ENCODE peak calls at places on chromosomes 11 and 22, in six cellular contexts. U is IMR-90, J is neuronal stem cell, K is H1, H is mesenchymal stem cell, F is H9. D is an unnamed sample.

GRCh38 chr22:40036591-40037225 is 42.0 kb downstream of the FAM83F start:
- DNase-seq in F (peak; percentile 83), U (peak; percentile 76), J (peak; percentile 63), H (peak; percentile 75), K (peak; percentile 58), D (peak; percentile 74)

GRCh38 chr22:21044931-21045584 is 688 bp upstream of the LRRC74B start:
- DNase-seq in K (no peak), F (no peak), H (peak; percentile 89), U (peak; percentile 65), J (no peak), D (peak; percentile 96)

GRCh38 chr11:123429851-123430735 is at the start of gene GRAMD1B:
- DNase-seq in J (peak; percentile 69), K (peak; percentile 54), U (peak; percentile 90), H (peak; percentile 53), F (peak; percentile 93), D (peak; percentile 47)

GRCh38 chr11:27423125-27423524 is 49.5 kb downstream of the LGR4 start:
- DNase-seq in U (peak; percentile 80), F (no peak), K (no peak), J (no peak), H (peak; percentile 95), D (peak; percentile 90)

GRCh38 chr22:37175414-37176144 is 12.5 kb downstream of the C1QTNF6 start:
- DNase-seq in F (no peak), J (no peak), H (no peak), U (no peak), K (no peak), D (peak; percentile 85)

GRCh38 chr11:127017482-127017881 is 16.9 kb upstream of the KIRREL3 start:
- DNase-seq in F (peak; percentile 52), K (no peak), J (peak; percentile 44), H (peak; percentile 42), U (peak; percentile 93), D (peak; percentile 82)

GRCh38 chr11:128588086-128588485 is 728 bp upstream of the ETS1 start:
- DNase-seq in K (no peak), H (no peak), F (no peak), U (peak; percentile 73), J (no peak), D (no peak)

GRCh38 chr11:3359092-3359824 is 19.7 kb downstream of the ZNF195 start:
- DNase-seq in H (peak; percentile 9), U (no peak), J (no peak), F (no peak), K (no peak), D (no peak)

GRCh38 chr11:111309516-111309915 is 11.2 kb downstream of the POU2AF3 start:
- DNase-seq in J (no peak), H (no peak), F (no peak), K (no peak), U (no peak), D (no peak)

GRCh38 chr11:34620202-34620601 is 691 bp upstream of the EHF start:
- DNase-seq in K (no peak), U (no peak), H (no peak), F (no peak), J (no peak), D (no peak)

GRCh38 chr22:20088263-20088648 is 8.2 kb downstream of the DGCR8 start:
- DNase-seq in J (no peak), U (no peak), F (no peak), K (no peak), H (no peak), D (no peak)

GRCh38 chr11:128956401-128957203 is 13.9 kb upstream of the TP53AIP1 start:
- DNase-seq in F (no peak), K (no peak), J (peak; percentile 67), H (peak; percentile 80), U (peak; percentile 78), D (peak; percentile 48)

GRCh38 chr11:63888170-63889086 is 28.5 kb downstream of the RCOR2 start:
- DNase-seq in F (peak; percentile 85), U (peak; percentile 52), K (no peak), H (peak; percentile 76), J (no peak), D (peak; percentile 80)

GRCh38 chr22:38866399-38867123 is 5.5 kb downstream of the CBX6 start:
- DNase-seq in U (no peak), H (no peak), J (no peak), F (peak; percentile 93), K (peak; percentile 70), D (no peak)

GRCh38 chr11:116853461-116854073 is 16.1 kb upstream of the APOA1 start:
- DNase-seq in U (peak; percentile 96), H (peak; percentile 94), J (no peak), F (no peak), K (no peak), D (peak; percentile 25)

GRCh38 chr11:80872116-80872728 is 1431.4 kb upstream of the TENM4 start:
- DNase-seq in F (no peak), K (no peak), H (no peak), J (no peak), U (no peak), D (no peak)

GRCh38 chr11:68584097-68584496 is 100.2 kb upstream of the GAL start:
- DNase-seq in H (no peak), K (peak; percentile 56), U (peak; percentile 4), F (peak; percentile 82), J (peak; percentile 56), D (no peak)

GRCh38 chr22:42172385-42173172 is 42.0 kb upstream of the CYP2D6 start:
- DNase-seq in U (peak; percentile 58), F (no peak), K (no peak), H (no peak), J (no peak), D (peak; percentile 55)

GRCh38 chr11:116697639-116698038 is 75.1 kb downstream of the BUD13 start:
- DNase-seq in U (no peak), H (no peak), K (no peak), J (no peak), F (no peak), D (no peak)

GRCh38 chr11:34624069-34624468 is 3.2 kb downstream of the EHF start:
- DNase-seq in U (no peak), H (no peak), F (no peak), J (no peak), K (no peak), D (no peak)

GRCh38 chr11:63944987-63945386 is 6.2 kb downstream of the NAA40 start:
- DNase-seq in U (no peak), K (no peak), J (no peak), H (peak; percentile 28), F (no peak), D (peak; percentile 29)

GRCh38 chr11:128198206-128198605 is 389.2 kb downstream of the ETS1 start:
- DNase-seq in J (no peak), U (no peak), F (no peak), K (no peak), H (no peak), D (no peak)

GRCh38 chr22:20810645-20811044 is 36.7 kb downstream of the SERPIND1 start:
- DNase-seq in F (no peak), J (no peak), K (no peak), U (no peak), H (no peak), D (no peak)

GRCh38 chr11:20617346-20617745 is 17.9 kb downstream of the SLC6A5 start:
- DNase-seq in U (no peak), H (no peak), K (no peak), F (no peak), J (no peak), D (no peak)

GRCh38 chr11:129881570-129882170 is 13.7 kb downstream of the NFRKB start:
- DNase-seq in H (peak; percentile 45), K (no peak), U (peak; percentile 21), F (peak; percentile 53), J (no peak), D (peak; percentile 34)

GRCh38 chr22:46734830-46735453 is 3.1 kb downstream of the CERK start:
- DNase-seq in K (no peak), U (no peak), F (no peak), J (no peak), H (peak; percentile 4), D (peak; percentile 18)

GRCh38 chr11:11978792-11979486 is 29.5 kb downstream of the DKK3 start:
- DNase-seq in H (peak; percentile 88), J (no peak), F (peak; percentile 28), U (peak; percentile 80), K (no peak), D (no peak)

GRCh38 chr11:69840371-69841169 is 21.4 kb upstream of the FGF3 start:
- DNase-seq in H (no peak), U (no peak), K (no peak), J (no peak), F (peak; percentile 28), D (no peak)
- H4K91ac ChIP-seq in H (no peak overlapping the region), U (no peak overlapping the region), K (peak overlapping the region; percentile 91), J (no peak overlapping the region), F (no peak overlapping the region), D (no peak overlapping the region)

DNA sequence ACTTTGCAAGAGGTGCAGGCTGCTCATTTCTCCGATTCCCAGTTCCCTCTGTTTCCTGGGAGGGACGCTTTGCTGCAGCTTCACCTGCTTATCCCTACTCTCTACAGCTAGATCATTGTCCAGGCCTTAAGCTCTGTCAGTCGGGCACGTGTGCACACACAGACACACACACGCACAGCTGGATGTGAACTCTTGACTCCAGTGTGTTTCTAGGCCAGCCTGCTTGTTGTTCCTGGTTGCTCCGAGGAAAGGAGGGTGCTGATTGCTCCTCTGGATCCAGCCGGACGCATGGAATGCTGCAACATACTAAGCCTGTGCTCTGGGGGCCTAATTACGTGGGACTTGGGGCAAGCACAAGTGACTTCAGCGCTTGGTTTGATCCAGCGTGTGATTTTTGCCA is 19.7 kb downstream of the ZNRF3 start:
- DNase-seq in J (no peak), H (no peak), U (no peak), F (no peak), K (no peak), D (no peak)
- H2BK5ac ChIP-seq in J (no peak overlapping the region), H (no peak overlapping the region), U (no peak overlapping the region), F (no peak overlapping the region), K (peak overlapping the region; percentile 86), D (peak overlapping the region; percentile 76)

GRCh38 chr11:87307101-87307500 is 269.4 kb downstream of the TMEM135 start:
- DNase-seq in J (no peak), H (no peak), K (no peak), F (no peak), U (no peak), D (no peak)
- H4K91ac ChIP-seq in J (no peak overlapping the region), H (no peak overlapping the region), K (no peak overlapping the region), F (no peak overlapping the region), U (no peak overlapping the region), D (no peak overlapping the region)

DNA sequence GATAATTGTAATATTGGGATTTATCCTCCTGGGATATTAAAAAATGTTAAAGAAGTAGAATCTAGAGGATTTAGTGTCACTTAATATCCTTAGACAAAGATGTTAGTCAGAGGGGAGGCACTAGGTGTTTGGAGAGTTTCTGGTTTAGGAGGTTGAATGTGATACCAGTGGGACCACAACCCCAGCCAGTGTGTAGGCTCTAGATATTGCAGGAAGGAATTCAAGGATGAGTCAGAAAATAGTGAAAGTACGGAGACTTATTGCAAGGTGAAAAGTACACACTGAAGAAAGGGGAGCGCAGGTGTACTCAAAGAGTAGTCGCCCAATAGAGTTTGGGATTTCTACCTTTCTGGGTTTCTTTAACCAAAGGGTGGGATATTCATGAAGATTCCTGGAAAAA is 5.7 kb upstream of the TMEM41B start:
- DNase-seq in K (no peak), F (no peak), H (no peak), J (no peak), U (no peak), D (peak; percentile 65)
- H2BK5ac ChIP-seq in K (no peak overlapping the region), F (no peak overlapping the region), H (no peak overlapping the region), J (no peak overlapping the region), U (no peak overlapping the region), D (no peak overlapping the region)